ENCODE peak calls at places on chromosome 9, in four cellular contexts. One of them, this sample, is unnamed.

GRCh38 chr9:133759146-133759900 is 21.2 kb upstream of the SARDH start:
- DNase-seq in GM12878: no peak
- DNase-seq in K562: peak; percentile 82
- DNase-seq in HepG2: no peak
- DNase-seq in this sample: peak; percentile 76

GRCh38 chr9:108823829-108824228 is 32.0 kb downstream of the ACTL7B start:
- DNase-seq in GM12878: no peak
- DNase-seq in K562: no peak
- DNase-seq in HepG2: no peak
- DNase-seq in this sample: no peak

GRCh38 chr9:28120241-28121025 is 547.2 kb upstream of the C9orf72 start:
- DNase-seq in GM12878: no peak
- DNase-seq in K562: no peak
- DNase-seq in HepG2: no peak
- DNase-seq in this sample: peak; percentile 40

GRCh38 chr9:38368731-38369130 is 23.8 kb upstream of the ALDH1B1 start:
- DNase-seq in GM12878: no peak
- DNase-seq in K562: no peak
- DNase-seq in HepG2: no peak
- DNase-seq in this sample: no peak

GRCh38 chr9:20844916-20845315 is 160.9 kb downstream of the FOCAD start:
- DNase-seq in GM12878: no peak
- DNase-seq in K562: no peak
- DNase-seq in HepG2: no peak
- DNase-seq in this sample: no peak

GRCh38 chr9:134925011-134925511 is 7.3 kb upstream of the FCN1 start:
- DNase-seq in GM12878: no peak
- DNase-seq in K562: no peak
- DNase-seq in HepG2: no peak
- DNase-seq in this sample: no peak

GRCh38 chr9:34513567-34514214 is 9.1 kb downstream of the ENHO start:
- DNase-seq in GM12878: no peak
- DNase-seq in K562: no peak
- DNase-seq in HepG2: no peak
- DNase-seq in this sample: no peak

GRCh38 chr9:107732781-107733529 is 243.4 kb upstream of the KLF4 start:
- DNase-seq in GM12878: no peak
- DNase-seq in K562: no peak
- DNase-seq in HepG2: no peak
- DNase-seq in this sample: no peak

GRCh38 chr9:95729669-95730368 is 145.7 kb upstream of the ERCC6L2 start:
- DNase-seq in GM12878: no peak
- DNase-seq in K562: no peak
- DNase-seq in HepG2: no peak
- DNase-seq in this sample: no peak

GRCh38 chr9:81666123-81666522 is 23.2 kb downstream of the TLE1 start:
- DNase-seq in GM12878: no peak
- DNase-seq in K562: no peak
- DNase-seq in HepG2: no peak
- DNase-seq in this sample: no peak

GRCh38 chr9:9791621-9792020 is 821.2 kb downstream of the PTPRD start:
- DNase-seq in GM12878: no peak
- DNase-seq in K562: no peak
- DNase-seq in HepG2: no peak
- DNase-seq in this sample: no peak

GRCh38 chr9:134895849-134896833 is 15.5 kb downstream of the FCN2 start:
- DNase-seq in GM12878: no peak
- DNase-seq in K562: no peak
- DNase-seq in HepG2: no peak
- DNase-seq in this sample: no peak

GRCh38 chr9:127479507-127480081 is 28.3 kb downstream of the LRSAM1 start:
- DNase-seq in GM12878: no peak
- DNase-seq in K562: no peak
- DNase-seq in HepG2: no peak
- DNase-seq in this sample: no peak

GRCh38 chr9:2923810-2924768 is 80.2 kb upstream of the PUM3 start:
- DNase-seq in GM12878: no peak
- DNase-seq in K562: no peak
- DNase-seq in HepG2: no peak
- DNase-seq in this sample: no peak

GRCh38 chr9:128727626-128728248 is 3.8 kb upstream of the ZDHHC12 start:
- DNase-seq in GM12878: no peak
- DNase-seq in K562: no peak
- DNase-seq in HepG2: no peak
- DNase-seq in this sample: no peak

GRCh38 chr9:20884985-20885593 is 146.4 kb downstream of the HACD4 start:
- DNase-seq in GM12878: peak; percentile 15
- DNase-seq in K562: no peak
- DNase-seq in HepG2: peak; percentile 44
- DNase-seq in this sample: peak; percentile 17

GRCh38 chr9:38443181-38443580 is 18.9 kb upstream of the IGFBPL1 start:
- DNase-seq in GM12878: no peak
- DNase-seq in K562: no peak
- DNase-seq in HepG2: peak; percentile 81
- DNase-seq in this sample: no peak

GRCh38 chr9:84304166-84304565 is 36.4 kb downstream of the SLC28A3 start:
- DNase-seq in GM12878: no peak
- DNase-seq in K562: no peak
- DNase-seq in HepG2: no peak
- DNase-seq in this sample: no peak

GRCh38 chr9:77909306-77909705 is 122.3 kb downstream of the GNAQ start:
- DNase-seq in GM12878: no peak
- DNase-seq in K562: no peak
- DNase-seq in HepG2: no peak
- DNase-seq in this sample: no peak

GRCh38 chr9:16028516-16028915 is 475.7 kb downstream of the CCDC171 start:
- DNase-seq in GM12878: no peak
- DNase-seq in K562: no peak
- DNase-seq in HepG2: no peak
- DNase-seq in this sample: no peak

GRCh38 chr9:16026886-16027285 is 474.0 kb downstream of the CCDC171 start:
- DNase-seq in GM12878: no peak
- DNase-seq in K562: no peak
- DNase-seq in HepG2: no peak
- DNase-seq in this sample: peak; percentile 17

GRCh38 chr9:16025627-16026026 is 472.8 kb downstream of the CCDC171 start:
- DNase-seq in GM12878: no peak
- DNase-seq in K562: no peak
- DNase-seq in HepG2: no peak
- DNase-seq in this sample: no peak

GRCh38 chr9:16022228-16022627 is 469.4 kb downstream of the CCDC171 start:
- DNase-seq in GM12878: no peak
- DNase-seq in K562: no peak
- DNase-seq in HepG2: no peak
- DNase-seq in this sample: no peak

DNA sequence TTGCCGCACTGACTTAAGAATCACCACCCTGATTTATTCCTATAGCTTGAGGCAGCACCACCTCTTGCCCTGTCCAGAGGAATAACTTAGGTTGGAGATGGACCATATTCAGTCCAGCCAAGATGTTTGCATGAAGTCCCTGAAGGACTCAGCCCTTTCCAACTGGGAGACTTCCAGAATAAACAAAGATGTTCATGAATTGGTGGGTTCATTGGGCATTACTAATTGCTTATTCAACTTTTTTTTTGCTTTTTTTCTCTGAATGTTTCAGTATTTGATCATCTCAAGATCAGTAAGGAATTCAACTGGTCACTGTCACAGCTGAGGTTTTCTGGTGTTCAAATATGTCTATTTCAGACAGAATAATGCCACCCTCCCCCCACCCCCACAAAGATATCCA is 470.6 kb downstream of the CCDC171 start:
- DNase-seq in GM12878: no peak
- DNase-seq in K562: no peak
- DNase-seq in HepG2: no peak
- DNase-seq in this sample: no peak
- TF ChIP-seq USF2 in GM12878: no peak
- TF ChIP-seq USF2 in K562: no peak
- TF ChIP-seq USF2 in HepG2: no peak
- TF ChIP-seq USF2 in this sample: no peak

GRCh38 chr9:90795879-90796317 is 5.7 kb upstream of the SYK start:
- DNase-seq in GM12878: no peak
- DNase-seq in K562: no peak
- DNase-seq in HepG2: no peak
- DNase-seq in this sample: no peak
- TF ChIP-seq ZBTB33 in GM12878: no peak
- TF ChIP-seq ZBTB33 in K562: no peak
- TF ChIP-seq ZBTB33 in HepG2: no peak
- TF ChIP-seq ZBTB33 in this sample: no peak

DNA sequence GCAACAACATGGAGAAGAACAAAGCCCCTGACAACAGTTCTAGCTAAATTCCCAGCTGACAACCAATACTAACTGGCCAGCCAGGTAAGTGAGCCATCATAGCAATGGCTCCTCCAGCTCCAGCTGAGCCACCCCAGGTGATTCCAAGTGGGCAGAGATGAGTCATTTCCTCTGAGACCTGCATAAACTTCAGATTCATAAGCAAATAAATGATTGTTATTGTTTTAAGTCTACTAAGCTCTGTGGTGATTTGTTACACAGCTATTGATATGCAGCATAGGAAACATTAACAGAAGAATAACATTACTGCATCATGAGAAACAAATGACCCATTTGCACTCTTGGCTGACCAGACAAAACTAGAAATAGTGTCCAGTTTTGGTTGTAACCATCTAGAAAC is 60.3 kb downstream of the TTC39B start:
- DNase-seq in GM12878: no peak
- DNase-seq in K562: no peak
- DNase-seq in HepG2: no peak
- DNase-seq in this sample: no peak
- TF ChIP-seq USF2 in GM12878: no peak
- TF ChIP-seq USF2 in K562: no peak
- TF ChIP-seq USF2 in HepG2: no peak
- TF ChIP-seq USF2 in this sample: no peak

GRCh38 chr9:4117835-4118610 is 181.8 kb downstream of the GLIS3 start:
- DNase-seq in GM12878: no peak
- DNase-seq in K562: peak; percentile 61
- DNase-seq in HepG2: peak; percentile 9
- DNase-seq in this sample: peak; percentile 37

GRCh38 chr9:4113711-4114110 is 186.2 kb downstream of the GLIS3 start:
- DNase-seq in GM12878: no peak
- DNase-seq in K562: no peak
- DNase-seq in HepG2: no peak
- DNase-seq in this sample: no peak

GRCh38 chr9:4116708-4117460 is 183.0 kb downstream of the GLIS3 start:
- DNase-seq in GM12878: no peak
- DNase-seq in K562: no peak
- DNase-seq in HepG2: no peak
- DNase-seq in this sample: no peak

GRCh38 chr9:4116091-4116581 is 183.7 kb downstream of the GLIS3 start:
- DNase-seq in GM12878: no peak
- DNase-seq in K562: no peak
- DNase-seq in HepG2: no peak
- DNase-seq in this sample: no peak

DNA sequence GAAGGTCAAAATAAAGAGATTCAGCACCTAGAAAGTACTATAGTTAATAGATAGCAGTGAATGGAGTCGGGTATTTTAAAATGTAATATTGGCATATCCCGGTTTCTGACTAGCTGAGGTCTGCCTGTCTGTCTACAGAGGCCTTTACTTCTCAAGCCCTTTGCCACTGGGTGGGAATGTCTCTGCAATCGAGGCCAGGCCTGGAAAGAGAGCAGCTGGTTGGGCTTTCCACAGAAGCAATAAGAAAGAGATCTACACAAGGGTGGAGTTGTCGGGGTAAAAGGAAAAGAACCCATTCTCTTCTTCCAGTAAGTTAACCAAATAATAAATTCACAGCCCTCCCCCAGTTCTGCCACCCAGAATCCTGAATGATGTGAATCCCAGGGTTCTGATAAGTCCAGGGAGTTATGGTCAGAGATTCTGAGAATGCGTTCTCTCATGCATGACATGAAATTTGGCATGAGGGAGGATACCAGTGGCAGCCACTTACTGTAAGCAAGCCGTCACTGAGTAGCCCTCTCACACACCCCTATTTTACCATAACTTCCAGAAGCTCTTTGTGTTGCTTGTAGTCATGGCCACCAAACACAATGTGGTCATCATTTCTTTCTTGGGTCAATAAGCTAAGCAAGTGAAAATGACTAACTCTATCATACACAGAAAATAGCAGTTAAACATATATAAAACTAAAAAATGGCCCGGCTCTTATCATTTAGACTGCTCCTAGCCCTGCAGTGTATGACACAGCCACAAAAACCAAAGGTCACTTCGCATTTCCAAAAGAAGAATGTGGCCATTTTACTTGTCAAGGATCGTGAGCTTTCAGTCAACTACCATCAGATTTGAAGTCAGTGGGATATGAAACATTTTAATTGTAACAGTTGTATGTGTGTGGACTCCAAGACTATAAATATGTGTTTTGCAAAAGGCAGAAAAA is 185.0 kb downstream of the GLIS3 start:
- DNase-seq in GM12878: no peak
- DNase-seq in K562: no peak
- DNase-seq in HepG2: no peak
- DNase-seq in this sample: no peak
- TF ChIP-seq ZBTB33 in GM12878: no peak
- TF ChIP-seq ZBTB33 in K562: no peak
- TF ChIP-seq ZBTB33 in HepG2: no peak
- TF ChIP-seq ZBTB33 in this sample: no peak

GRCh38 chr9:113233146-113233545 is 11.8 kb downstream of the SLC31A1 start:
- DNase-seq in GM12878: no peak
- DNase-seq in K562: no peak
- DNase-seq in HepG2: no peak
- DNase-seq in this sample: no peak
- TF ChIP-seq USF2 in GM12878: no peak
- TF ChIP-seq USF2 in K562: no peak
- TF ChIP-seq USF2 in HepG2: no peak
- TF ChIP-seq USF2 in this sample: no peak

GRCh38 chr9:121976751-121977150 is 116.4 kb downstream of the TTLL11 start:
- DNase-seq in GM12878: no peak
- DNase-seq in K562: no peak
- DNase-seq in HepG2: no peak
- DNase-seq in this sample: no peak

GRCh38 chr9:121974421-121974820 is 118.7 kb downstream of the TTLL11 start:
- DNase-seq in GM12878: no peak
- DNase-seq in K562: no peak
- DNase-seq in HepG2: no peak
- DNase-seq in this sample: no peak

GRCh38 chr9:121975801-121976277 is 117.3 kb downstream of the TTLL11 start:
- DNase-seq in GM12878: no peak
- DNase-seq in K562: no peak
- DNase-seq in HepG2: peak; percentile 94
- DNase-seq in this sample: no peak

GRCh38 chr9:121968056-121968455 is 125.1 kb downstream of the TTLL11 start:
- DNase-seq in GM12878: no peak
- DNase-seq in K562: no peak
- DNase-seq in HepG2: no peak
- DNase-seq in this sample: no peak

DNA sequence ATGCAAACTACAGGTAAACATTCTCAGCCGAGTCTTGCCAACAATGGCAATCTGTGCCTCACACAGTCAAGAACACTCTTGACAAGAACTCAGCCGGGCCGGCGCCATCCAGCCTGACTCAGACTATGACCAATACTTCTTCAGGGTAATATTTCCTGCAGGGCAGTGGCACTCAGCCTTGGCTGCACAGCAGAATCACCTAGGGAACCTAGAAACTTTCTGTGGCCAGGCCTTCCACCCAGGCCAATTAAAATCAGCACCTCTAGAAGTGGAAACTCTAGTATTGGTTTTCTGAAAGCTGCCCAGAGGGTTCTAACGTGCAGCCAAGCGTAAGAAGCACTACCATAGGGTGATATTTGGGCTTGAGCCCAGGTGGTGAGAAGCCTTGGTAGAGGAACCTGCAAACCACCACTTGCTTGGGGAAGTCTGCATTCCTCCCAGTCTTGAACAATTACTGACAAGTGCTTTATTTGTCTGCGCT is 120.6 kb downstream of the TTLL11 start:
- DNase-seq in GM12878: peak; percentile 59
- DNase-seq in K562: no peak
- DNase-seq in HepG2: no peak
- DNase-seq in this sample: no peak
- TF ChIP-seq ZBTB33 in GM12878: no peak
- TF ChIP-seq ZBTB33 in K562: no peak
- TF ChIP-seq ZBTB33 in HepG2: no peak
- TF ChIP-seq ZBTB33 in this sample: no peak

This sample was measured in SK-N-SH.